ENCODE peak calls at places on chromosome 7, in seven cellular contexts. N is IMR-90, E is A549, J is SK-N-SH, V is HepG2, C is H1, R is K562. G is an unnamed sample.

GRCh38 chr7:16564909-16565426 is 38.3 kb downstream of the LRRC72 start:
- DNase-seq in N (peak), E (peak), J (peak), V (peak), C (no peak), R (peak), G (peak)

GRCh38 chr7:140316165-140316661 is 82.1 kb downstream of the SLC37A3 start:
- DNase-seq in N (peak), E (peak), J (no peak), V (no peak), C (no peak), R (no peak), G (no peak)

GRCh38 chr7:140672382-140673062 is at the start of gene ADCK2:
- DNase-seq in N (no peak), E (peak), J (peak), V (no peak), C (no peak), R (peak), G (no peak)

GRCh38 chr7:6453737-6454136 is 6.0 kb upstream of the DAGLB start:
- DNase-seq in N (peak), E (peak), J (no peak), V (peak), C (no peak), R (no peak), G (no peak)

GRCh38 chr7:130356121-130356759 is 11.6 kb downstream of the CPA5 start:
- DNase-seq in N (peak), E (peak), J (peak), V (peak), C (peak), R (no peak), G (no peak)

GRCh38 chr7:41156268-41156667 is 546.6 kb downstream of the INHBA start:
- DNase-seq in N (peak), E (no peak), J (no peak), V (no peak), C (no peak), R (no peak), G (no peak)

GRCh38 chr7:65812281-65812680 is 60.6 kb upstream of the VKORC1L1 start:
- DNase-seq in N (peak), E (no peak), J (no peak), V (no peak), C (no peak), R (no peak), G (no peak)

GRCh38 chr7:101211501-101211900 is 5.9 kb downstream of the PLOD3 start:
- DNase-seq in N (no peak), E (no peak), J (no peak), V (no peak), C (no peak), R (no peak), G (no peak)

GRCh38 chr7:75572396-75572795 is 80.3 kb downstream of the SPDYE5 start:
- DNase-seq in N (no peak), E (no peak), J (no peak), V (no peak), C (no peak), R (no peak), G (no peak)

GRCh38 chr7:107939472-107940145 is 48.6 kb downstream of the DLD start:
- DNase-seq in N (peak), E (no peak), J (no peak), V (no peak), C (no peak), R (no peak), G (no peak)

GRCh38 chr7:155729847-155730246 is 82.4 kb downstream of the SHH start:
- DNase-seq in N (peak), E (no peak), J (no peak), V (no peak), C (no peak), R (no peak), G (no peak)

DNA sequence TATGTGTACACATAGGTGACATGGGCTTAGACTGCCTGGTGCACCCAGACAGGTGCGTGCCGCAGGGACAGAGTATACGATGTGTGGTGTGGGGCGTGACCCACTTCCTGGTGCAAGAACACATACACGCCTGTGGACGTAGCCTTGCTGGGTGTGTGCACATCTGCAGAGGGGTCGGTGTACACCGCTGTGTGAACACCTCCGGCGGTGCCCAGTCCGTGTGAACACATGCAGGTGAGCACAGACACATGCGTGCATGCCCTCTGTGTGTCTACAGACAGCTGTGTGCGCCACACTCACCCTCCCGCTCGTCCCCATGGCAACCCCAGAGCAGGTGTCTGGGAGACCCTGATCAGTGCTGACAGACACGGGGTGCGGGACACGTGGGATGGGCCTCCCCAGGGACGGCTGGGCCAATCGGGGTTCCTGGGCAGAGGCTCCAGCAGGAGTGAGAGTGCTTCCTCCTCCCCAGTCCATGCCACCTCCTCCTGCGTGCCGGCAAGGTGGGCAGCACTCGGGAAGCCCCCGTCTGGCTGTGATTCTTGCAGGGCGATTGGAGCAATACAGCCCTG is 23.4 kb downstream of the ELFN1 start:
- DNase-seq in N (no peak), E (no peak), J (peak), V (no peak), C (peak), R (no peak), G (no peak)
- TF ChIP-seq RFX5 in N (no peak), E (no peak), J (no peak), V (no peak), C (no peak), R (no peak), G (no peak)

DNA sequence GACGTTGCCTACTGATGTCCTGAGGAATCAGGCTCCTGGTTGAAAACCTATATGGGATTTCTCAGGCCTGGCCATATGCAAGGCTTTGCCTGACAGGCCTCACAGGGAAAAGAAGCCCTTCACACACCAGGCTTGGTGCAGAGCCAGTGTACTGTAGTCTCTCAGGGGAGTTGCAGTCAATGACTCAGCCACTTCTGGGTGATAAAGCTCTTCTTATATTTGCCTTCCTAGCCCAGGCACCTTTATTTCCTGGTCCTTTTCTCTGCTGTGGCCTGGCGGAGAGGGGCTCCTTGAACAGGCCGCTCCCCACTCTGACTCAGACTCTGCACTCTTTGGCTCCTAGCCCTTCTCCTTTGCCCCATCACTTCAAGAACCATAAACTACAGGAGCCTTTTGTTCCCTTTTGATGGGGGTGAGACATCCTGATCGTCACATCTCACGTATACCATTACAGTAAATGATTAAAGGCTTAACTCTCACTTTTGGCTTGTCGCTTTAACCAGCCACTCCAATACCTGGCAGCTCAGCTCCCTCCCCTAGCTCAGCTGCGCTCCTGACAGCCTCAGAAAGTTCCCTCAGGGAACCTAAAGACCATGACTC is 33.5 kb downstream of the DPY19L1 start:
- DNase-seq in N (peak), E (peak), J (no peak), V (peak), C (no peak), R (peak), G (no peak)
- TF ChIP-seq RFX5 in N (no peak), E (no peak), J (no peak), V (no peak), C (no peak), R (no peak), G (no peak)

DNA sequence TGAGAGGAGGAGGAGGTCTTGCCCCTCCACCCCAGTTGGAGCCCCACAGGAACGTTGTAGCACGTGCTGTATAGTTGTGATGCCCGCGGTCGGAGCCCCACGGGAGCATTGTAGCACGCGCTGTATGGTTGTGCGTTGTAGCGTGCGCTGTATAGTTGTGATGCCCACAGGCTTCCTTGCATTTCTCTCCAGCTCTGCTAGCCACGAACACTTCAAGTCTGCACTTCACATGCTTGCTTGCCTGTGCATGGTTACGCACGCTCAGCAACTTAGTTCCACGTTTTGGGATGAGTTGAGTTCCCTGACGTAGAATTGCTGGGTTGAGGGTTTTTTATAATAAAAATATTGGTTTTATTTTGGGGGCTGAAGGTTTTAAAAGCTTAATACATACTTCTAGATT is 41.6 kb downstream of the DNAJB6 start:
- DNase-seq in N (no peak), E (no peak), J (no peak), V (no peak), C (no peak), R (no peak), G (no peak)
- TF ChIP-seq RFX5 in N (no peak), E (no peak), J (no peak), V (no peak), C (no peak), R (no peak), G (no peak)

GRCh38 chr7:2948794-2949193 is 94.9 kb downstream of the CARD11 start:
- DNase-seq in N (no peak), E (no peak), J (no peak), V (no peak), C (no peak), R (no peak), G (no peak)

GRCh38 chr7:2953099-2953498 is 90.6 kb downstream of the CARD11 start:
- DNase-seq in N (no peak), E (no peak), J (no peak), V (no peak), C (no peak), R (no peak), G (no peak)

GRCh38 chr7:2947381-2947780 is 96.3 kb downstream of the CARD11 start:
- DNase-seq in N (no peak), E (no peak), J (no peak), V (no peak), C (no peak), R (no peak), G (no peak)

GRCh38 chr7:2952316-2952715 is 91.4 kb downstream of the CARD11 start:
- DNase-seq in N (no peak), E (no peak), J (no peak), V (no peak), C (no peak), R (no peak), G (no peak)

DNA sequence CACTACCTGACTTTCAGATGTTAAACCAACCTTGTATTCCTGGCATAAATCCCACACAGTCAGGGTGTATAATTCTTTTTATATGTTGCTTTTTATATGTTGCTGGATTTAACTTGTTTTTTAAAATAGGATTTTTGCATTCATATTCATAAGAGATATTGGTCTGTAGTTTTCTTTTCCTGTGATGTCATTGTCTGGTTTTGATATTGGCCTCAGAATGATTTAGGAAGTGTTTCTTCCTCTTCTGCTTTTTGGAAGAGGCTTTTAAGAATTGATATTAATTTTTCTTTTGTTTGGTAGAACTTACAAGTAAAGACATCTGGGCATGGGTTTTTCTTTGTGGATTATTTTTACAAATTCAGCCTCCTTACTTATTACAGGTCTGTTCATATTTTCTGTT is 93.1 kb downstream of the CARD11 start:
- DNase-seq in N (no peak), E (no peak), J (no peak), V (no peak), C (no peak), R (no peak), G (no peak)
- TF ChIP-seq RFX5 in N (no peak), E (no peak), J (no peak), V (no peak), C (no peak), R (no peak), G (no peak)

GRCh38 chr7:119228482-119228881 is 1004.0 kb downstream of the ANKRD7 start:
- DNase-seq in N (no peak), E (no peak), J (no peak), V (no peak), C (no peak), R (no peak), G (no peak)

GRCh38 chr7:119232091-119232490 is 1007.6 kb downstream of the ANKRD7 start:
- DNase-seq in N (no peak), E (no peak), J (no peak), V (no peak), C (no peak), R (no peak), G (no peak)

GRCh38 chr7:119233015-119233414 is 1008.5 kb downstream of the ANKRD7 start:
- DNase-seq in N (no peak), E (no peak), J (no peak), V (no peak), C (no peak), R (no peak), G (no peak)
- TF ChIP-seq RFX5 in N (no peak), E (no peak), J (no peak), V (no peak), C (no peak), R (no peak), G (no peak)

DNA sequence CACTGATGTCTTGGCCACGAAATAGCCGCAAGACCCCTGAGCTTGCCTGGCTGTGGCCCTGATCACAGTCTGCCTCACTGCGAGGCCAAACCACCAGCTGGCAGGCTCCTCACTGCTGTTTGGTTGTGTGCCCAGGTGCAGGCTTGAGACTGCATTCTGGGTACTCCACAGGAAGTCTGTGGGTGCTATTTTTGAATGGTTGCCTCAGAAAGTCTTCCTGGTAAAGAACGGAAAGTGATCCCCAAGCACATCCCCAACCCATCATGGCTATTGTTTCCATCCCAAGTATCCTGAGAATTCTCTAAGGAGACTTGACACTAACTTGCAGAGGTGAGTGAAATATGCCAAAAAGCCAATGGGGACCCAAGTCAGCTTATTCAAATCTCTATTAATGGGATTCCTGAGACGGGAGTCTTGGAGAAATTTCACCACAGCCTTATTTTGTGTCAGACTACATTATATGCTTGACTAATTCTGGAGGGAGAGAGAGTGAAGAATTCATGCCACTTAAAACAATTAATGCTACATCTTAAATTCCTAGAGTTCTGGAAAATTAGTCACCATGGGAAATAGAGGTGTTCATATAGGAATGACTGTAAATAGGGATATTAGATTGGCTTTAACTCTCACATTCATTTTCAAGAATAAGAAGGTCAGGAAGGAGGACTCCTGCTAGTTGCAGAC is 170.9 kb downstream of the RAMP3 start:
- DNase-seq in N (no peak), E (no peak), J (no peak), V (no peak), C (no peak), R (no peak), G (no peak)
- TF ChIP-seq RFX5 in N (no peak), E (no peak), J (no peak), V (no peak), C (no peak), R (no peak), G (no peak)

GRCh38 chr7:135757719-135758411 is 9.3 kb upstream of the FAM180A start:
- DNase-seq in N (peak), E (no peak), J (no peak), V (no peak), C (no peak), R (no peak), G (no peak)
- TF ChIP-seq RFX5 in N (no peak), E (no peak), J (no peak), V (no peak), C (no peak), R (no peak), G (no peak)

G was measured in GM12878.